ENCODE peak calls at places on chromosomes 2 and 18, in six cellular contexts. One of them, this sample, is unnamed.

GRCh38 chr2:214215107-214215506 is 195.7 kb upstream of the VWC2L start:
- DNase-seq in LoVo: no peak
- DNase-seq in NCI-H1436: no peak
- DNase-seq in stimulated activated CD4-positive, alpha-beta T cell treated with anti-CD3 and anti-CD28 coated beads, Interleukin-1b, Interleukin-23, amount 100 ng/mL, for 24 hours: no peak
- DNase-seq in hippocampal formation: no peak
- DNase-seq in psoas muscle: no peak
- DNase-seq in this sample: no peak

GRCh38 chr2:239463541-239464165 is 62.8 kb upstream of the HDAC4 start:
- DNase-seq in LoVo: no peak
- DNase-seq in NCI-H1436: no peak
- DNase-seq in stimulated activated CD4-positive, alpha-beta T cell treated with anti-CD3 and anti-CD28 coated beads, Interleukin-1b, Interleukin-23, amount 100 ng/mL, for 24 hours: no peak
- DNase-seq in hippocampal formation: no peak
- DNase-seq in psoas muscle: peak
- DNase-seq in this sample: peak

GRCh38 chr2:7672685-7673071 is 755.5 kb downstream of the RNF144A start:
- DNase-seq in LoVo: no peak
- DNase-seq in NCI-H1436: no peak
- DNase-seq in stimulated activated CD4-positive, alpha-beta T cell treated with anti-CD3 and anti-CD28 coated beads, Interleukin-1b, Interleukin-23, amount 100 ng/mL, for 24 hours: no peak
- DNase-seq in hippocampal formation: no peak
- DNase-seq in psoas muscle: no peak
- DNase-seq in this sample: no peak

GRCh38 chr2:238141541-238142318 is 3.3 kb downstream of the KLHL30 start:
- DNase-seq in LoVo: peak
- DNase-seq in NCI-H1436: no peak
- DNase-seq in stimulated activated CD4-positive, alpha-beta T cell treated with anti-CD3 and anti-CD28 coated beads, Interleukin-1b, Interleukin-23, amount 100 ng/mL, for 24 hours: no peak
- DNase-seq in hippocampal formation: no peak
- DNase-seq in psoas muscle: peak
- DNase-seq in this sample: no peak

GRCh38 chr2:84946204-84947009 is 24.6 kb upstream of the KCMF1 start:
- DNase-seq in LoVo: peak
- DNase-seq in NCI-H1436: no peak
- DNase-seq in stimulated activated CD4-positive, alpha-beta T cell treated with anti-CD3 and anti-CD28 coated beads, Interleukin-1b, Interleukin-23, amount 100 ng/mL, for 24 hours: peak
- DNase-seq in hippocampal formation: no peak
- DNase-seq in psoas muscle: no peak
- DNase-seq in this sample: no peak

GRCh38 chr2:238104071-238104511 is 4.0 kb downstream of the ESPNL start:
- DNase-seq in LoVo: no peak
- DNase-seq in NCI-H1436: no peak
- DNase-seq in stimulated activated CD4-positive, alpha-beta T cell treated with anti-CD3 and anti-CD28 coated beads, Interleukin-1b, Interleukin-23, amount 100 ng/mL, for 24 hours: no peak
- DNase-seq in hippocampal formation: no peak
- DNase-seq in psoas muscle: no peak
- DNase-seq in this sample: no peak

GRCh38 chr2:148751907-148752306 is 107.4 kb downstream of the EPC2 start:
- DNase-seq in LoVo: no peak
- DNase-seq in NCI-H1436: no peak
- DNase-seq in stimulated activated CD4-positive, alpha-beta T cell treated with anti-CD3 and anti-CD28 coated beads, Interleukin-1b, Interleukin-23, amount 100 ng/mL, for 24 hours: no peak
- DNase-seq in hippocampal formation: no peak
- DNase-seq in psoas muscle: no peak
- DNase-seq in this sample: no peak

GRCh38 chr2:197010200-197011020 is 83.9 kb upstream of the PGAP1 start:
- DNase-seq in LoVo: no peak
- DNase-seq in NCI-H1436: no peak
- DNase-seq in stimulated activated CD4-positive, alpha-beta T cell treated with anti-CD3 and anti-CD28 coated beads, Interleukin-1b, Interleukin-23, amount 100 ng/mL, for 24 hours: no peak
- DNase-seq in hippocampal formation: no peak
- DNase-seq in psoas muscle: no peak
- DNase-seq in this sample: no peak

GRCh38 chr2:172200495-172201085 is 97.9 kb upstream of the DLX2 start:
- DNase-seq in LoVo: no peak
- DNase-seq in NCI-H1436: no peak
- DNase-seq in stimulated activated CD4-positive, alpha-beta T cell treated with anti-CD3 and anti-CD28 coated beads, Interleukin-1b, Interleukin-23, amount 100 ng/mL, for 24 hours: no peak
- DNase-seq in hippocampal formation: no peak
- DNase-seq in psoas muscle: no peak
- DNase-seq in this sample: no peak

GRCh38 chr2:69088471-69088870 is 75.5 kb downstream of the ANTXR1 start:
- DNase-seq in LoVo: no peak
- DNase-seq in NCI-H1436: no peak
- DNase-seq in stimulated activated CD4-positive, alpha-beta T cell treated with anti-CD3 and anti-CD28 coated beads, Interleukin-1b, Interleukin-23, amount 100 ng/mL, for 24 hours: no peak
- DNase-seq in hippocampal formation: no peak
- DNase-seq in psoas muscle: no peak
- DNase-seq in this sample: no peak

GRCh38 chr18:11570073-11570588 is 39.3 kb upstream of the SLC35G4 start:
- DNase-seq in LoVo: no peak
- DNase-seq in NCI-H1436: no peak
- DNase-seq in stimulated activated CD4-positive, alpha-beta T cell treated with anti-CD3 and anti-CD28 coated beads, Interleukin-1b, Interleukin-23, amount 100 ng/mL, for 24 hours: no peak
- DNase-seq in hippocampal formation: no peak
- DNase-seq in psoas muscle: no peak
- DNase-seq in this sample: no peak

GRCh38 chr2:217444509-217444908 is 558.3 kb downstream of the TNS1 start:
- DNase-seq in LoVo: no peak
- DNase-seq in NCI-H1436: no peak
- DNase-seq in stimulated activated CD4-positive, alpha-beta T cell treated with anti-CD3 and anti-CD28 coated beads, Interleukin-1b, Interleukin-23, amount 100 ng/mL, for 24 hours: no peak
- DNase-seq in hippocampal formation: no peak
- DNase-seq in psoas muscle: no peak
- DNase-seq in this sample: no peak

GRCh38 chr2:182866095-182866460 is 359 bp downstream of the FRZB start:
- DNase-seq in LoVo: no peak
- DNase-seq in NCI-H1436: no peak
- DNase-seq in stimulated activated CD4-positive, alpha-beta T cell treated with anti-CD3 and anti-CD28 coated beads, Interleukin-1b, Interleukin-23, amount 100 ng/mL, for 24 hours: no peak
- DNase-seq in hippocampal formation: no peak
- DNase-seq in psoas muscle: no peak
- DNase-seq in this sample: no peak

GRCh38 chr2:114814355-114814754 is 371.9 kb downstream of the DPP10 start:
- DNase-seq in LoVo: no peak
- DNase-seq in NCI-H1436: no peak
- DNase-seq in stimulated activated CD4-positive, alpha-beta T cell treated with anti-CD3 and anti-CD28 coated beads, Interleukin-1b, Interleukin-23, amount 100 ng/mL, for 24 hours: no peak
- DNase-seq in hippocampal formation: no peak
- DNase-seq in psoas muscle: no peak
- DNase-seq in this sample: no peak

GRCh38 chr2:120628248-120628647 is 107.4 kb upstream of the GLI2 start:
- DNase-seq in LoVo: no peak
- DNase-seq in NCI-H1436: no peak
- DNase-seq in stimulated activated CD4-positive, alpha-beta T cell treated with anti-CD3 and anti-CD28 coated beads, Interleukin-1b, Interleukin-23, amount 100 ng/mL, for 24 hours: no peak
- DNase-seq in hippocampal formation: no peak
- DNase-seq in psoas muscle: no peak
- DNase-seq in this sample: no peak

GRCh38 chr2:238573065-238573778 is 146.5 kb downstream of the ASB1 start:
- DNase-seq in LoVo: no peak
- DNase-seq in NCI-H1436: no peak
- DNase-seq in stimulated activated CD4-positive, alpha-beta T cell treated with anti-CD3 and anti-CD28 coated beads, Interleukin-1b, Interleukin-23, amount 100 ng/mL, for 24 hours: no peak
- DNase-seq in hippocampal formation: no peak
- DNase-seq in psoas muscle: no peak
- DNase-seq in this sample: no peak

GRCh38 chr2:5589183-5589582 is 103.0 kb upstream of the SOX11 start:
- DNase-seq in LoVo: no peak
- DNase-seq in NCI-H1436: no peak
- DNase-seq in stimulated activated CD4-positive, alpha-beta T cell treated with anti-CD3 and anti-CD28 coated beads, Interleukin-1b, Interleukin-23, amount 100 ng/mL, for 24 hours: no peak
- DNase-seq in hippocampal formation: no peak
- DNase-seq in psoas muscle: no peak
- DNase-seq in this sample: no peak

GRCh38 chr18:54330768-54331548 is 26.7 kb downstream of the STARD6 start:
- DNase-seq in LoVo: no peak
- DNase-seq in NCI-H1436: no peak
- DNase-seq in stimulated activated CD4-positive, alpha-beta T cell treated with anti-CD3 and anti-CD28 coated beads, Interleukin-1b, Interleukin-23, amount 100 ng/mL, for 24 hours: no peak
- DNase-seq in hippocampal formation: no peak
- DNase-seq in psoas muscle: no peak
- DNase-seq in this sample: no peak

GRCh38 chr2:100707016-100707947 is 112.7 kb upstream of the NPAS2 start:
- DNase-seq in LoVo: no peak
- DNase-seq in NCI-H1436: no peak
- DNase-seq in stimulated activated CD4-positive, alpha-beta T cell treated with anti-CD3 and anti-CD28 coated beads, Interleukin-1b, Interleukin-23, amount 100 ng/mL, for 24 hours: no peak
- DNase-seq in hippocampal formation: no peak
- DNase-seq in psoas muscle: no peak
- DNase-seq in this sample: peak

GRCh38 chr18:49178736-49179135 is 228.0 kb upstream of the SMAD7 start:
- DNase-seq in LoVo: peak
- DNase-seq in NCI-H1436: no peak
- DNase-seq in stimulated activated CD4-positive, alpha-beta T cell treated with anti-CD3 and anti-CD28 coated beads, Interleukin-1b, Interleukin-23, amount 100 ng/mL, for 24 hours: no peak
- DNase-seq in hippocampal formation: no peak
- DNase-seq in psoas muscle: no peak
- DNase-seq in this sample: peak

GRCh38 chr2:236833501-236834186 is 252.0 kb upstream of the COPS8 start:
- DNase-seq in LoVo: no peak
- DNase-seq in NCI-H1436: no peak
- DNase-seq in stimulated activated CD4-positive, alpha-beta T cell treated with anti-CD3 and anti-CD28 coated beads, Interleukin-1b, Interleukin-23, amount 100 ng/mL, for 24 hours: no peak
- DNase-seq in hippocampal formation: no peak
- DNase-seq in psoas muscle: no peak
- DNase-seq in this sample: no peak

GRCh38 chr2:111119847-111120252 is 864 bp upstream of the BCL2L11 start:
- DNase-seq in LoVo: no peak
- DNase-seq in NCI-H1436: no peak
- DNase-seq in stimulated activated CD4-positive, alpha-beta T cell treated with anti-CD3 and anti-CD28 coated beads, Interleukin-1b, Interleukin-23, amount 100 ng/mL, for 24 hours: no peak
- DNase-seq in hippocampal formation: no peak
- DNase-seq in psoas muscle: no peak
- DNase-seq in this sample: no peak

GRCh38 chr2:189782221-189782671 is 1.9 kb downstream of the ORMDL1 start:
- DNase-seq in LoVo: no peak
- DNase-seq in NCI-H1436: no peak
- DNase-seq in stimulated activated CD4-positive, alpha-beta T cell treated with anti-CD3 and anti-CD28 coated beads, Interleukin-1b, Interleukin-23, amount 100 ng/mL, for 24 hours: no peak
- DNase-seq in hippocampal formation: no peak
- DNase-seq in psoas muscle: no peak
- DNase-seq in this sample: no peak

GRCh38 chr2:25567406-25567805 is 106.0 kb downstream of the DTNB start:
- DNase-seq in LoVo: peak
- DNase-seq in NCI-H1436: no peak
- DNase-seq in stimulated activated CD4-positive, alpha-beta T cell treated with anti-CD3 and anti-CD28 coated beads, Interleukin-1b, Interleukin-23, amount 100 ng/mL, for 24 hours: no peak
- DNase-seq in hippocampal formation: no peak
- DNase-seq in psoas muscle: no peak
- DNase-seq in this sample: peak

GRCh38 chr2:32632089-32632488 is 4.2 kb downstream of the TTC27 start:
- DNase-seq in LoVo: peak
- DNase-seq in NCI-H1436: no peak
- DNase-seq in stimulated activated CD4-positive, alpha-beta T cell treated with anti-CD3 and anti-CD28 coated beads, Interleukin-1b, Interleukin-23, amount 100 ng/mL, for 24 hours: no peak
- DNase-seq in hippocampal formation: no peak
- DNase-seq in psoas muscle: no peak
- DNase-seq in this sample: no peak

GRCh38 chr2:53848062-53848461 is 11.7 kb downstream of the GPR75 start:
- DNase-seq in LoVo: no peak
- DNase-seq in NCI-H1436: no peak
- DNase-seq in stimulated activated CD4-positive, alpha-beta T cell treated with anti-CD3 and anti-CD28 coated beads, Interleukin-1b, Interleukin-23, amount 100 ng/mL, for 24 hours: no peak
- DNase-seq in hippocampal formation: no peak
- DNase-seq in psoas muscle: no peak
- DNase-seq in this sample: no peak

GRCh38 chr2:232538671-232539070 is 821 bp upstream of the CHRNG start:
- DNase-seq in LoVo: no peak
- DNase-seq in NCI-H1436: no peak
- DNase-seq in stimulated activated CD4-positive, alpha-beta T cell treated with anti-CD3 and anti-CD28 coated beads, Interleukin-1b, Interleukin-23, amount 100 ng/mL, for 24 hours: no peak
- DNase-seq in hippocampal formation: no peak
- DNase-seq in psoas muscle: peak
- DNase-seq in this sample: no peak

GRCh38 chr18:13257361-13257980 is 38.9 kb downstream of the LDLRAD4 start:
- DNase-seq in LoVo: no peak
- DNase-seq in NCI-H1436: no peak
- DNase-seq in stimulated activated CD4-positive, alpha-beta T cell treated with anti-CD3 and anti-CD28 coated beads, Interleukin-1b, Interleukin-23, amount 100 ng/mL, for 24 hours: no peak
- DNase-seq in hippocampal formation: no peak
- DNase-seq in psoas muscle: no peak
- DNase-seq in this sample: no peak

GRCh38 chr18:45738660-45739059 is 14.7 kb downstream of the SLC14A1 start:
- DNase-seq in LoVo: no peak
- DNase-seq in NCI-H1436: no peak
- DNase-seq in stimulated activated CD4-positive, alpha-beta T cell treated with anti-CD3 and anti-CD28 coated beads, Interleukin-1b, Interleukin-23, amount 100 ng/mL, for 24 hours: no peak
- DNase-seq in hippocampal formation: no peak
- DNase-seq in psoas muscle: no peak
- DNase-seq in this sample: no peak

This sample was measured in head of caudate nucleus.